ENCODE peak calls at places on chromosomes 11 and 22, in four cellular contexts. E, T, H and Z are unnamed samples.

GRCh38 chr11:657691-658126 is 20.6 kb downstream of the DRD4 start:
- DNase-seq in H (no peak), E (no peak), T (no peak), Z (no peak)

GRCh38 chr11:134734446-134734845 is 322.4 kb upstream of the B3GAT1 start:
- DNase-seq in H (no peak), E (no peak), T (no peak), Z (no peak)

GRCh38 chr11:61362542-61362875 is 335 bp downstream of the TMEM138 start:
- DNase-seq in T (no peak), E (no peak), H (no peak), Z (no peak)

GRCh38 chr22:47067331-47067890 is 305.0 kb downstream of the TBC1D22A start:
- DNase-seq in E (peak; percentile 83), T (no peak), H (no peak), Z (peak; percentile 72)

GRCh38 chr11:129894281-129895125 is 875 bp downstream of the NFRKB start:
- DNase-seq in E (no peak), T (no peak), H (no peak), Z (peak; percentile 50)

GRCh38 chr11:60835472-60835871 is 6.4 kb upstream of the CCDC86 start:
- DNase-seq in E (no peak), H (no peak), T (no peak), Z (no peak)

GRCh38 chr11:68251770-68252169 is 20.0 kb downstream of the C11orf24 start:
- DNase-seq in H (no peak), T (no peak), E (no peak), Z (no peak)

GRCh38 chr11:19110290-19110689 is 6.7 kb upstream of the ZDHHC13 start:
- DNase-seq in H (peak; percentile 61), E (peak; percentile 6), T (peak; percentile 56), Z (no peak)

GRCh38 chr22:48779661-48780596 is 1047.7 kb downstream of the BRD1 start:
- DNase-seq in H (no peak), T (no peak), E (no peak), Z (no peak)

GRCh38 chr11:134242376-134242775 is 10.8 kb downstream of the THYN1 start:
- DNase-seq in E (no peak), H (no peak), T (no peak), Z (no peak)

GRCh38 chr11:71369411-71369810 is 78.8 kb downstream of the DHCR7 start:
- DNase-seq in E (no peak), H (no peak), T (no peak), Z (no peak)

GRCh38 chr11:1643146-1643690 is 13.6 kb downstream of the KRTAP5-5 start:
- DNase-seq in T (no peak), E (no peak), H (no peak), Z (no peak)

GRCh38 chr11:103610435-103610834 is 426.0 kb upstream of the DDI1 start:
- DNase-seq in E (no peak), H (no peak), T (no peak), Z (no peak)

GRCh38 chr11:130159657-130160459 is at the start of gene ST14:
- DNase-seq in T (no peak), H (no peak), E (peak; percentile 58), Z (peak; percentile 47)

GRCh38 chr11:104164028-104164520 is at the start of gene PDGFD:
- DNase-seq in T (peak; percentile 73), E (peak; percentile 93), H (peak; percentile 65), Z (peak; percentile 94)

GRCh38 chr11:61495801-61496601 is 12.5 kb upstream of the LRRC10B start:
- DNase-seq in T (no peak), H (no peak), E (no peak), Z (no peak)

GRCh38 chr11:28619870-28620540 is 511.8 kb downstream of the METTL15 start:
- DNase-seq in T (no peak), H (no peak), E (no peak), Z (no peak)

GRCh38 chr11:34655335-34656008 is 34.6 kb downstream of the EHF start:
- DNase-seq in T (no peak), E (no peak), H (no peak), Z (no peak)

GRCh38 chr11:74325649-74326645 is 14.5 kb upstream of the P4HA3 start:
- DNase-seq in H (peak; percentile 86), E (no peak), T (peak; percentile 85), Z (no peak)

GRCh38 chr11:95119361-95120060 is 29.9 kb downstream of the ENDOD1 start:
- DNase-seq in E (no peak), H (no peak), T (no peak), Z (no peak)

GRCh38 chr11:61472282-61472681 is 36.3 kb upstream of the LRRC10B start:
- DNase-seq in T (peak; percentile 82), E (no peak), H (peak; percentile 63), Z (no peak)

GRCh38 chr11:117985953-117986887 is at the start of gene IL10RA:
- DNase-seq in E (peak; percentile 94), H (peak; percentile 74), T (peak; percentile 87), Z (peak; percentile 92)

GRCh38 chr11:116840746-116841296 is 3.4 kb upstream of the APOA1 start:
- DNase-seq in T (no peak), H (no peak), E (no peak), Z (no peak)

GRCh38 chr22:47994899-47995573 is 1232.6 kb downstream of the TBC1D22A start:
- DNase-seq in H (no peak), E (no peak), T (no peak), Z (no peak)

GRCh38 chr22:37095113-37095512 is 14.4 kb downstream of the TMPRSS6 start:
- DNase-seq in E (no peak), H (no peak), T (no peak), Z (no peak)

GRCh38 chr11:130261546-130261945 is 53.2 kb downstream of the ZBTB44 start:
- DNase-seq in H (no peak), T (no peak), E (no peak), Z (no peak)

GRCh38 chr11:92083123-92083522 is 141.5 kb upstream of the FAT3 start:
- DNase-seq in H (no peak), T (no peak), E (no peak), Z (no peak)

GRCh38 chr22:48718818-48719500 is 1108.7 kb downstream of the BRD1 start:
- DNase-seq in T (no peak), H (no peak), E (no peak), Z (no peak)